ENCODE peak calls at places on chromosomes 7 and 10, in seven cellular contexts. T, L, J, Z, O, U and V are unnamed samples.

GRCh38 chr7:134741901-134742635 is 37.4 kb upstream of the CALD1 start:
- DNase-seq in T (no peak), L (peak; percentile 84), U (no peak), O (no peak), Z (peak; percentile 38), J (no peak), V (peak; percentile 90)

GRCh38 chr7:742791-743190 is 15.7 kb upstream of the PRKAR1B start:
- DNase-seq in U (no peak), J (no peak), T (no peak), L (no peak), O (no peak), Z (no peak), V (no peak)

GRCh38 chr7:129186749-129187260 is 1.6 kb upstream of the SMO start:
- DNase-seq in T (no peak), U (no peak), Z (peak; percentile 20), J (no peak), L (no peak), O (no peak), V (no peak)

GRCh38 chr10:14244147-14244546 is 86.6 kb downstream of the FRMD4A start:
- DNase-seq in T (peak; percentile 6), U (no peak), Z (peak; percentile 61), O (no peak), J (no peak), L (no peak), V (no peak)

GRCh38 chr7:149546331-149546730 is 48.7 kb upstream of the ZNF746 start:
- DNase-seq in L (no peak), T (no peak), J (no peak), O (no peak), U (no peak), Z (no peak), V (no peak)

GRCh38 chr10:49172204-49173132 is 15.7 kb downstream of the TMEM273 start:
- DNase-seq in Z (no peak), L (no peak), J (no peak), U (no peak), O (peak; percentile 44), T (no peak), V (no peak)

GRCh38 chr7:140672382-140673062 is at the start of gene ADCK2:
- DNase-seq in T (no peak), U (peak; percentile 71), L (peak; percentile 65), O (peak; percentile 85), J (peak; percentile 77), Z (peak; percentile 67), V (no peak)

GRCh38 chr10:72740526-72740925 is 48.6 kb downstream of the MCU start:
- DNase-seq in L (peak; percentile 45), U (peak; percentile 37), Z (peak; percentile 20), O (no peak), T (peak; percentile 51), J (peak; percentile 71), V (no peak)

GRCh38 chr10:6748029-6748428 is 168.0 kb upstream of the PRKCQ start:
- DNase-seq in O (no peak), J (no peak), T (no peak), Z (no peak), U (no peak), L (no peak), V (no peak)

GRCh38 chr10:6741561-6741960 is 161.5 kb upstream of the PRKCQ start:
- DNase-seq in T (peak; percentile 94), Z (no peak), L (peak; percentile 31), J (no peak), U (no peak), O (no peak), V (no peak)

GRCh38 chr10:6746782-6747181 is 166.7 kb upstream of the PRKCQ start:
- DNase-seq in O (no peak), U (no peak), T (peak; percentile 94), L (peak; percentile 69), Z (no peak), J (no peak), V (no peak)

GRCh38 chr10:6739530-6740174 is 159.6 kb upstream of the PRKCQ start:
- DNase-seq in J (no peak), Z (no peak), U (no peak), O (no peak), L (no peak), T (no peak), V (no peak)

DNA sequence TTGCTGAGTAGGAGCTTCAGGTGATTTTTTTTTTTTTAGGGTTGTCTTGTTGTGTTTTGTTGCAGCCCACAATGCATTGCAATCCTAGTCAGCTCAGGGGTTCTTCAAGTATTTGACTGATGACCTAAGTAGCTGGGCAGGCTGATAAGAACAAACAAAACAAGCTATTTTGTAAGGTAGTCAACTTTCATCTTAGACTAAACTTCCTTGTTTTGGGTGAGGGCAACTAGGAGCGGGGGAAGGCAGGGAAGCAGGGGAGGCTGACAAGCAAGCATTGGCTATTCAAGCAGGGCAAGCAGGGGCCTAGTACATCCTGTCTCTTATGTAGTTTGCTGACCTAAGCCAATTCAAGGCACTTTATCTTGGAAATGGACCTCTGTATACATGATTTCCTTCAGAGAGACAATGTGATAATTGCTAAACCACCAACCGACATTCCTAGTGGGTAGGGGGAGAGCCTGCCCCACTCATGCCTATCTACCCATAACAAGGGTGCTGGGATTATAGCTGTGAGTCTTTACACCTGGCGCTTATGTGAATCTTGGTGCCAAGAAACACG is 163.3 kb upstream of the PRKCQ start:
- DNase-seq in Z (no peak), O (no peak), J (no peak), L (no peak), T (no peak), U (peak; percentile 35), V (no peak)
- H2AFZ ChIP-seq in Z (no peak overlapping the region), O (no peak overlapping the region), J (no peak overlapping the region), L (no peak overlapping the region), T (no peak overlapping the region), U (no peak overlapping the region), V (no peak overlapping the region)

GRCh38 chr10:89705466-89705865 is 4.1 kb downstream of the KIF20B start:
- DNase-seq in T (no peak), U (no peak), O (no peak), J (no peak), Z (no peak), L (no peak), V (no peak)

GRCh38 chr10:89702121-89702480 is 711 bp downstream of the KIF20B start:
- DNase-seq in L (peak; percentile 55), U (peak; percentile 7), O (peak; percentile 32), T (peak; percentile 22), Z (peak; percentile 8), J (peak; percentile 23), V (no peak)

GRCh38 chr10:89707372-89707771 is 6.0 kb downstream of the KIF20B start:
- DNase-seq in T (no peak), J (no peak), Z (no peak), O (no peak), L (no peak), U (no peak), V (no peak)

GRCh38 chr10:89701238-89702120 is at the start of gene KIF20B:
- DNase-seq in O (peak; percentile 97), U (peak; percentile 91), J (peak; percentile 98), Z (peak; percentile 98), L (peak; percentile 100), T (peak; percentile 96), V (peak; percentile 75)

GRCh38 chr10:89706011-89706410 is 4.6 kb downstream of the KIF20B start:
- DNase-seq in T (peak; percentile 39), J (no peak), U (no peak), Z (no peak), O (no peak), L (peak; percentile 45), V (no peak)
- H3K79me2 ChIP-seq in T (peaks cover 89% of the 10 kb centered on the region), J (peaks cover 70% of the 10 kb centered on the region), U (peaks cover 86% of the 10 kb centered on the region), Z (peaks cover 96% of the 10 kb centered on the region), O (peaks cover 96% of the 10 kb centered on the region), L (peaks cover 93% of the 10 kb centered on the region), V (peaks cover 84% of the 10 kb centered on the region)

DNA sequence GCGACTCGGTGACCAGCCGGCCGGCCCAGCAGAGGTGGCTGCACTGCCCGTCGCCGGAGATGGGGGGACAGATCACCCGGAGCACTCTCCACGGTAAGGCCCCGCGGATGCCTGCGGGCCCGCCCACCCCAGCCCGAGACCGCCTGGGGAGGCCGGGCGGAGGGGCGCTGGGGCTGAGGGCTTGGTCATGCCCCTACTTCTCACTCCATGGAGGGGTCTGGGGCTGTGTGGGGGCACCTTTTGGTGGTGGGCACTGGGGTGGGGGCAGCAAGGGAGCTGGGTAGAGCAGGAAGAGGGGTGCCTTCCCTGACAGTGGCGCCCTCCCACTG is 61.8 kb downstream of the NEURL1 start:
- DNase-seq in U (no peak), O (no peak), T (no peak), Z (no peak), L (no peak), J (no peak), V (no peak)
- H2AFZ ChIP-seq in U (no peak overlapping the region), O (no peak overlapping the region), T (no peak overlapping the region), Z (peak overlapping the region; percentile 68), L (peak overlapping the region; percentile 45), J (peak overlapping the region; percentile 66), V (no peak overlapping the region)

GRCh38 chr10:80452688-80453391 is 1.3 kb upstream of the TSPAN14 start:
- DNase-seq in U (no peak), L (no peak), T (no peak), Z (no peak), J (no peak), O (no peak), V (no peak)

GRCh38 chr10:80453392-80453714 is 757 bp upstream of the TSPAN14 start:
- DNase-seq in U (no peak), T (no peak), L (no peak), J (no peak), Z (no peak), O (no peak), V (no peak)

GRCh38 chr10:80453715-80454525 is at the start of gene TSPAN14:
- DNase-seq in J (peak; percentile 95), L (peak; percentile 90), Z (peak; percentile 94), T (peak; percentile 81), U (peak; percentile 89), O (peak; percentile 87), V (no peak)

GRCh38 chr10:80455461-80456345 is 1.6 kb downstream of the TSPAN14 start:
- DNase-seq in U (no peak), O (no peak), T (no peak), Z (no peak), J (no peak), L (no peak), V (no peak)

DNA sequence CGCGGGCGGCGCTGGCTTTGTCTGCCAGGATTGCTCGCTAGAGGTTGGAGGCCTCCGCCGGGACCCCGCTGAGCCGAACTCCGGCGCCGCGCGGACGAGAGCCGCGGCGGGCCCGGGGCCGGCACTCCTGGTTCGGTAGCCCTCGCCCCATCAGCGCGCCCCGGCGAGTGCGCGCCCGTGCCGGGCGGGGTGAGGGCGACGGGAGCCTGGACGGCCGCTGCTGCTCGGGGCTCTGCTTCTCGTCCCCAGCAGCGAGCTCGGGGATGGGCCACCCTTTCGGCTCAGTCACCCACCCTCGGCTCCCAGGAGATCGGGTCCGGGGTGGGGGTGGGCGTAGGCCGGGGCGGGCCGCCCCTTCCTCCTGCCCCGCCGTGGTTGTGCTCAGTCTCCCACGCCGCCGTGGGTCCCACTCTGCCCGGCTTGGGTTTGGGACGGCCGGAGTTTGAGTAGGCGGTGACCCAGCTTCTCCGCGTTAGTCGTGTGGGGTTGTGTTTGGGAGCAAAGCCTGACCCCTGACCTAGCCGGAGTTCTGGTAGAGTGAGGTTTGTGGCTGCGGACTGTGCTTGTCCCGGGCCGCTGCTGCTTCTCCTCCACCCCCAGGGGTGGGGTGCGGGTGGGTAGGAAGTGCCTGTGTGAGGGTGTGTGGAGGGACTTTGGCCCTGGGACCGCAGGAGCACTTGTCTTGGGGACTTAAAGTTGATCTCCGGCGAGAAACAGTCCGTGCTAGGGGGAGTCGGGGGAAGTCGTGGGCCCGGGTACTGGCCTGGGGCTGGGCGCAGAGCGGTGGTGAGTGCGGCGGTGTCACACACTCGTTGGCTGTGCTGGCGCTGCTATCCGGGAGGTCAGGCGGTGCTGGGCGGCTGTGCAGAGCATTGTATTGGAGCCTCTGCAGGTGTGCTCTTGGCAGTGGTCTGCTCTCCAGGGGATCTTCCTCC is 683 bp downstream of the TSPAN14 start:
- DNase-seq in J (peak; percentile 67), T (peak; percentile 35), L (peak; percentile 62), O (peak; percentile 52), U (no peak), Z (peak; percentile 56), V (no peak)
- H3K79me2 ChIP-seq in J (peaks cover 61% of the 10 kb centered on the region), T (peaks cover 48% of the 10 kb centered on the region), L (peaks cover 44% of the 10 kb centered on the region), O (peaks cover 51% of the 10 kb centered on the region), U (peaks cover 76% of the 10 kb centered on the region), Z (peaks cover 54% of the 10 kb centered on the region), V (peaks cover 55% of the 10 kb centered on the region)